ENCODE peak calls at places on chromosome 22, in seven cellular contexts. One of them, this sample, is unnamed.

GRCh38 chr22:17753401-17753989 is 20.8 kb downstream of the BID start:
- DNase-seq in OCI-LY7: no peak
- DNase-seq in tibial artery: no peak
- DNase-seq in testis: no peak
- DNase-seq in GM12865: no peak
- DNase-seq in neural crest cell: no peak
- DNase-seq in lower leg skin: no peak
- DNase-seq in this sample: no peak

GRCh38 chr22:25352294-25352680 is 132.8 kb downstream of the CRYBB2 start:
- DNase-seq in neural crest cell: no peak
- DNase-seq in OCI-LY7: no peak
- DNase-seq in lower leg skin: no peak
- DNase-seq in testis: no peak
- DNase-seq in tibial artery: no peak
- DNase-seq in GM12865: no peak
- DNase-seq in this sample: no peak

GRCh38 chr22:18965526-18966421 is 29.7 kb upstream of the PRODH start:
- DNase-seq in lower leg skin: no peak
- DNase-seq in testis: no peak
- DNase-seq in neural crest cell: no peak
- DNase-seq in GM12865: no peak
- DNase-seq in tibial artery: peak; percentile 60
- DNase-seq in OCI-LY7: no peak
- DNase-seq in this sample: no peak

GRCh38 chr22:36617694-36618522 is 85.6 kb downstream of the CACNG2 start:
- DNase-seq in GM12865: no peak
- DNase-seq in OCI-LY7: no peak
- DNase-seq in lower leg skin: no peak
- DNase-seq in neural crest cell: no peak
- DNase-seq in tibial artery: no peak
- DNase-seq in testis: no peak
- DNase-seq in this sample: no peak

GRCh38 chr22:29717789-29718188 is 2.0 kb upstream of the CABP7 start:
- DNase-seq in GM12865: no peak
- DNase-seq in neural crest cell: no peak
- DNase-seq in lower leg skin: no peak
- DNase-seq in OCI-LY7: no peak
- DNase-seq in testis: no peak
- DNase-seq in tibial artery: no peak
- DNase-seq in this sample: no peak

GRCh38 chr22:23457586-23457985 is 122.5 kb downstream of the IGLL1 start:
- DNase-seq in lower leg skin: no peak
- DNase-seq in OCI-LY7: no peak
- DNase-seq in tibial artery: no peak
- DNase-seq in testis: no peak
- DNase-seq in neural crest cell: no peak
- DNase-seq in GM12865: no peak
- DNase-seq in this sample: no peak

GRCh38 chr22:29912141-29912540 is 29.2 kb downstream of the MTMR3 start:
- DNase-seq in neural crest cell: no peak
- DNase-seq in OCI-LY7: no peak
- DNase-seq in GM12865: no peak
- DNase-seq in testis: no peak
- DNase-seq in lower leg skin: no peak
- DNase-seq in tibial artery: no peak
- DNase-seq in this sample: no peak

GRCh38 chr22:25518000-25518663 is 46.3 kb upstream of the GRK3 start:
- DNase-seq in lower leg skin: no peak
- DNase-seq in GM12865: no peak
- DNase-seq in OCI-LY7: no peak
- DNase-seq in tibial artery: no peak
- DNase-seq in neural crest cell: no peak
- DNase-seq in testis: no peak
- DNase-seq in this sample: no peak

GRCh38 chr22:30694171-30694637 is 470 bp upstream of the OSBP2 start:
- DNase-seq in OCI-LY7: no peak
- DNase-seq in testis: peak; percentile 77
- DNase-seq in GM12865: peak; percentile 62
- DNase-seq in lower leg skin: peak; percentile 24
- DNase-seq in neural crest cell: peak; percentile 20
- DNase-seq in tibial artery: peak; percentile 64
- DNase-seq in this sample: peak; percentile 63

GRCh38 chr22:29313126-29314071 is 2.1 kb downstream of the RASL10A start:
- DNase-seq in OCI-LY7: no peak
- DNase-seq in GM12865: no peak
- DNase-seq in lower leg skin: no peak
- DNase-seq in testis: peak; percentile 60
- DNase-seq in tibial artery: peak; percentile 70
- DNase-seq in neural crest cell: no peak
- DNase-seq in this sample: peak; percentile 79

GRCh38 chr22:45777046-45777851 is 105.6 kb downstream of the ATXN10 start:
- DNase-seq in lower leg skin: no peak
- DNase-seq in OCI-LY7: peak; percentile 69
- DNase-seq in GM12865: no peak
- DNase-seq in tibial artery: no peak
- DNase-seq in testis: no peak
- DNase-seq in neural crest cell: no peak
- DNase-seq in this sample: no peak

GRCh38 chr22:45776313-45776585 is 104.6 kb downstream of the ATXN10 start:
- DNase-seq in tibial artery: no peak
- DNase-seq in OCI-LY7: no peak
- DNase-seq in GM12865: no peak
- DNase-seq in lower leg skin: no peak
- DNase-seq in testis: no peak
- DNase-seq in neural crest cell: no peak
- DNase-seq in this sample: no peak

GRCh38 chr22:45775569-45776312 is 104.1 kb downstream of the ATXN10 start:
- DNase-seq in neural crest cell: no peak
- DNase-seq in lower leg skin: no peak
- DNase-seq in OCI-LY7: peak; percentile 86
- DNase-seq in GM12865: peak; percentile 90
- DNase-seq in testis: no peak
- DNase-seq in tibial artery: no peak
- DNase-seq in this sample: peak; percentile 64

GRCh38 chr22:45774016-45774670 is 102.5 kb downstream of the ATXN10 start:
- DNase-seq in OCI-LY7: no peak
- DNase-seq in lower leg skin: no peak
- DNase-seq in GM12865: no peak
- DNase-seq in testis: no peak
- DNase-seq in tibial artery: no peak
- DNase-seq in neural crest cell: no peak
- DNase-seq in this sample: no peak

GRCh38 chr22:45775062-45775461 is 103.4 kb downstream of the ATXN10 start:
- DNase-seq in testis: no peak
- DNase-seq in lower leg skin: no peak
- DNase-seq in OCI-LY7: no peak
- DNase-seq in neural crest cell: no peak
- DNase-seq in tibial artery: no peak
- DNase-seq in GM12865: peak; percentile 28
- DNase-seq in this sample: no peak
- TF ChIP-seq CTCF in testis: no peak
- TF ChIP-seq CTCF in lower leg skin: no peak
- TF ChIP-seq CTCF in OCI-LY7: no peak
- TF ChIP-seq CTCF in neural crest cell: no peak
- TF ChIP-seq CTCF in tibial artery: no peak
- TF ChIP-seq CTCF in GM12865: no peak
- TF ChIP-seq CTCF in this sample: no peak

GRCh38 chr22:44368611-44369010 is 55.9 kb upstream of the SHISAL1 start:
- DNase-seq in neural crest cell: no peak
- DNase-seq in tibial artery: no peak
- DNase-seq in testis: no peak
- DNase-seq in OCI-LY7: no peak
- DNase-seq in lower leg skin: no peak
- DNase-seq in GM12865: no peak
- DNase-seq in this sample: no peak

GRCh38 chr22:44366372-44367310 is 53.9 kb upstream of the SHISAL1 start:
- DNase-seq in testis: no peak
- DNase-seq in neural crest cell: no peak
- DNase-seq in lower leg skin: no peak
- DNase-seq in tibial artery: no peak
- DNase-seq in OCI-LY7: no peak
- DNase-seq in GM12865: no peak
- DNase-seq in this sample: no peak

GRCh38 chr22:44369916-44370804 is 57.4 kb upstream of the SHISAL1 start:
- DNase-seq in testis: no peak
- DNase-seq in tibial artery: no peak
- DNase-seq in lower leg skin: no peak
- DNase-seq in GM12865: no peak
- DNase-seq in OCI-LY7: no peak
- DNase-seq in neural crest cell: no peak
- DNase-seq in this sample: no peak

GRCh38 chr22:44371741-44372525 is 59.2 kb upstream of the SHISAL1 start:
- DNase-seq in testis: no peak
- DNase-seq in neural crest cell: no peak
- DNase-seq in OCI-LY7: no peak
- DNase-seq in lower leg skin: no peak
- DNase-seq in tibial artery: no peak
- DNase-seq in GM12865: peak; percentile 18
- DNase-seq in this sample: no peak

DNA sequence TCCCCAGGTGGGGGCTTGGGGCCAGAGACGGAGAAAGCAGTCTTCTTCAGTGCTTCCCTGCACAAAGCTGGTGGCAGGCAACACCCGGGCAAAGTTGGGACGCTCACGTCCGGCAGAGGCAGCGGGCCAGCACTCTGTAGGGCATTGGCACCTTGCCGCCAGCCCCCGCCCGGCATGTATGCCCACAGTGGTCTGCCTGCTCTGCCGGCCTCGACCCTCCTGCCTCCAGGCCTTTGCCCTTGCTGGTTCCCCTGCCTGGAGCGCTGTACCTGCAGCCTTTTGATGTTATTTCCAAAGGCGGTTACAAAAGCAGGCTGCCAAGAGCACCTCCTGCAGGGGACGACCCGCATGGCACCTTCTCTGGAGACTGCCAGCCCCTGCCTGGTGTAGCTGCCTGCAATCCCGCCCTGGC is 56.5 kb upstream of the SHISAL1 start:
- DNase-seq in neural crest cell: no peak
- DNase-seq in lower leg skin: no peak
- DNase-seq in tibial artery: no peak
- DNase-seq in testis: no peak
- DNase-seq in GM12865: no peak
- DNase-seq in OCI-LY7: no peak
- DNase-seq in this sample: no peak
- TF ChIP-seq CTCF in neural crest cell: peak; percentile 38
- TF ChIP-seq CTCF in lower leg skin: no peak
- TF ChIP-seq CTCF in tibial artery: no peak
- TF ChIP-seq CTCF in testis: no peak
- TF ChIP-seq CTCF in GM12865: no peak
- TF ChIP-seq CTCF in OCI-LY7: peak; percentile 27
- TF ChIP-seq CTCF in this sample: peak; percentile 8

DNA sequence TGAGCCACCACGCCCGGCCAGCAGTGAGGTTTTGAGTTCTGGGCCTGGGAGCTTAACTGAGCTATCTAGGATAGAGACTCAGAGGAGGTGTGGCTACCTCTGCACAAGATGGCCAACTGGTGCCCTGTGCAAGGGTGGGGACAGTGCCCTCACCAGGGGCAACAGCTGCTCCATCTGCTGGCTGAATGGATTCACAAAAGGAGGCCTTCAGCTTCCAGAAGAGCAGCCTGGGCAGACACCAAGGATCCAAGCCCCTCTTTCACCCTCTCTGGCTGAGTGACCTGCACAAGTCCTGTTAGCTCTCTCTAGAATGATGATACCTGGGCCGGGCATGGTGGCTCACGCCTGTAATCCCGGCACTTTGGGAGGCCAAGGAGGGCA is 33.5 kb upstream of the BAIAP2L2 start:
- DNase-seq in GM12865: no peak
- DNase-seq in testis: no peak
- DNase-seq in tibial artery: peak; percentile 31
- DNase-seq in OCI-LY7: no peak
- DNase-seq in neural crest cell: no peak
- DNase-seq in lower leg skin: no peak
- DNase-seq in this sample: no peak
- TF ChIP-seq CTCF in GM12865: no peak
- TF ChIP-seq CTCF in testis: no peak
- TF ChIP-seq CTCF in tibial artery: no peak
- TF ChIP-seq CTCF in OCI-LY7: no peak
- TF ChIP-seq CTCF in neural crest cell: no peak
- TF ChIP-seq CTCF in lower leg skin: no peak
- TF ChIP-seq CTCF in this sample: no peak

GRCh38 chr22:39292002-39292401 is 27.4 kb downstream of the RPL3 start:
- DNase-seq in GM12865: no peak
- DNase-seq in testis: peak; percentile 74
- DNase-seq in neural crest cell: no peak
- DNase-seq in lower leg skin: no peak
- DNase-seq in OCI-LY7: no peak
- DNase-seq in tibial artery: no peak
- DNase-seq in this sample: no peak

GRCh38 chr22:39289445-39290247 is 29.8 kb downstream of the RPL3 start:
- DNase-seq in OCI-LY7: no peak
- DNase-seq in lower leg skin: no peak
- DNase-seq in GM12865: no peak
- DNase-seq in tibial artery: no peak
- DNase-seq in neural crest cell: no peak
- DNase-seq in testis: no peak
- DNase-seq in this sample: no peak

GRCh38 chr22:39291501-39291900 is 27.9 kb downstream of the RPL3 start:
- DNase-seq in GM12865: no peak
- DNase-seq in tibial artery: no peak
- DNase-seq in testis: no peak
- DNase-seq in OCI-LY7: no peak
- DNase-seq in lower leg skin: no peak
- DNase-seq in neural crest cell: no peak
- DNase-seq in this sample: no peak

GRCh38 chr22:39290724-39291161 is 28.7 kb downstream of the RPL3 start:
- DNase-seq in lower leg skin: peak; percentile 43
- DNase-seq in GM12865: peak; percentile 30
- DNase-seq in tibial artery: no peak
- DNase-seq in neural crest cell: no peak
- DNase-seq in OCI-LY7: no peak
- DNase-seq in testis: peak; percentile 86
- DNase-seq in this sample: peak; percentile 59

DNA sequence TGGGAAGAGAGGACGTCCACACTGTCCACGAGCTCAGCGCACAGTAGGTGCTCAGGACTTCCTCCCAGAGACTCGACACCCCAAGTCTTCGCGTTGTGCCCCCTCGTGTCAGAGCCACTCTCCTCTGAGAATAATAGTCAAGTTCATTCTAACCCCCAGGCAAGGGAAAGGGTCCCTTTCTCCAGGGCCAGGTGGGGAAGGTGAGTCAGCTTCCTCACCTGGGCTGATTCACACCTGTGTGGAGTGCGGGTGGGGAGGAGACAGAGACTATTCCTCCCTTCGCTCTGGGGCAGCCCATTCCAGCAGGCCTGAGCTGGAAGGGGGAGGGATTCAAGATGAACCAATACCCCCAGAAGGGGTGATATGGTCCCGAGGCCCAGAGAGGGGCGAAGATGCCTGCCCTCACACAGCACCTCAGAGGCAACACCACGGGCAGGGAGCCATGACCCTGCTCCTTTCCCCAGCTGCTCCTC is 29.1 kb downstream of the RPL3 start:
- DNase-seq in tibial artery: no peak
- DNase-seq in GM12865: no peak
- DNase-seq in testis: no peak
- DNase-seq in lower leg skin: no peak
- DNase-seq in OCI-LY7: no peak
- DNase-seq in neural crest cell: no peak
- DNase-seq in this sample: no peak
- TF ChIP-seq CTCF in tibial artery: no peak
- TF ChIP-seq CTCF in GM12865: no peak
- TF ChIP-seq CTCF in testis: no peak
- TF ChIP-seq CTCF in lower leg skin: no peak
- TF ChIP-seq CTCF in OCI-LY7: no peak
- TF ChIP-seq CTCF in neural crest cell: no peak
- TF ChIP-seq CTCF in this sample: no peak

This sample was measured in GM13977.